ENCODE peak calls at places on chromosome 16, in eight cellular contexts. Q is CD8-positive, alpha-beta T cell; T is heart right ventricle; B is tibial nerve; Y is ovary; A is A549; W is uterus; V is K562. Z is an unnamed sample.

GRCh38 chr16:89400740-89401139 is 89.6 kb downstream of the ANKRD11 start:
- DNase-seq in B (no peak), Y (no peak), A (no peak), W (no peak), T (no peak), Q (no peak), V (no peak), Z (no peak)

GRCh38 chr16:87436225-87437172 is 44.4 kb downstream of the MAP1LC3B start:
- DNase-seq in Q (no peak), T (no peak), Y (peak; percentile 72), V (no peak), W (no peak), A (no peak), B (no peak), Z (no peak)

GRCh38 chr16:67394271-67395104 is 1.2 kb upstream of the TPPP3 start:
- DNase-seq in Y (peak; percentile 51), A (no peak), B (no peak), T (no peak), V (no peak), W (no peak), Q (no peak), Z (peak; percentile 21)

GRCh38 chr16:67884-68789 is 4.3 kb downstream of the RHBDF1 start:
- DNase-seq in V (no peak), Y (no peak), Q (no peak), W (no peak), B (peak; percentile 35), A (no peak), T (no peak), Z (no peak)

GRCh38 chr16:67928561-67929364 is 2.9 kb downstream of the CTRL start:
- DNase-seq in V (peak; percentile 79), T (peak; percentile 67), W (peak; percentile 59), Y (peak; percentile 75), B (peak; percentile 81), Q (peak; percentile 76), A (peak; percentile 91), Z (peak; percentile 85)

GRCh38 chr16:50442221-50442620 is 73.4 kb upstream of the BRD7 start:
- DNase-seq in Q (no peak), W (no peak), T (no peak), B (no peak), V (no peak), Y (no peak), A (no peak), Z (no peak)

GRCh38 chr16:90057738-90058173 is 19.4 kb downstream of the PRDM7 start:
- DNase-seq in W (no peak), B (no peak), Q (no peak), A (no peak), Y (no peak), V (peak; percentile 52), T (no peak), Z (no peak)

GRCh38 chr16:16972831-16973230 is 497.9 kb downstream of the XYLT1 start:
- DNase-seq in V (no peak), T (no peak), Y (no peak), B (no peak), A (no peak), Q (no peak), W (no peak), Z (peak; percentile 8)

GRCh38 chr16:57372372-57373116 is at the start of gene CX3CL1:
- DNase-seq in B (peak; percentile 14), A (no peak), T (peak; percentile 83), V (no peak), Y (peak; percentile 46), Q (no peak), W (peak; percentile 68), Z (peak; percentile 87)

DNA sequence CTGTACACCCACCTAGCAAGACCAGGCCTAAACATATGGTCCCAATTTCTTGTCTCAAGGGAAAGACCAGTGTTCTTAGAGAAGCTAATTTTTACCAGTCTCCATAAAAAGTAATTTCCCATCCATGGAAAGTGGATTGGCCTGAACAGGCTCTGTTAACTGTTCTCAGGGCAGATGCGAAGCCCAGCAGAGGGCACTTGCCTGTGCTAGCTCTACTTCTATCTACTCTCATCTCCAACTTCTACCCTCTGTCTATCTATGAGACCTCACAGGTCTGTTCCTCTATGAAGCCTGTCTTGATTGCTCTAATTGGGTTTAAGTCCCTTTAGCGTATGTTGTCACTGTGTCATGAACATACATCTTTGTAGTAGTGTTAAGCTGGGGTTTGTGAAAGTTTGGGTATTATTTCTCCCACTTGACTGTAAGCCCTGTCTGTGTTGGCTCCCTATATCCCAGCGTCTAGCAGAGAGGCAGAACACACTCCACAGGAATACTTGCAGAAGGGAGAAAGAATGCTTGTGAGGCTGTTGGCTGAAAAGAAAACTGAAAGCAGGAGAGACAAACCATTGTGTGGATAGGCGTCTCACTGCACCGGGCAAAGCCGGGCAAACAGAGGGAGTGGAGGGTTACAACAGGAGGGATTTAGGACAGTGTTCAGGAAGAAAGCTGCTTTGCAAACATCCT is 167.2 kb upstream of the MAF start:
- DNase-seq in V (no peak), Y (peak; percentile 41), A (no peak), Q (no peak), W (peak; percentile 45), B (peak; percentile 9), T (no peak), Z (peak; percentile 11)
- TF ChIP-seq CTCF in V (peak; percentile 64), Y (no peak), A (peak; percentile 25), Q (no peak), W (no peak), B (no peak), T (peak; percentile 43), Z (no peak)

GRCh38 chr16:35152067-35152627 is 1692.7 kb downstream of the TP53TG3F start:
- DNase-seq in W (no peak), Q (no peak), V (no peak), A (no peak), T (no peak), Y (no peak), B (no peak), Z (no peak)
- H3K9me3 ChIP-seq in W (no peaks in the 10 kb centered on the region), Q (no peaks in the 10 kb centered on the region), V (no peaks in the 10 kb centered on the region), A (no peaks in the 10 kb centered on the region), T (peaks cover 3% of the 10 kb centered on the region), Y (no peaks in the 10 kb centered on the region), B (peaks cover 3% of the 10 kb centered on the region), Z (no peaks in the 10 kb centered on the region)

GRCh38 chr16:77221482-77221881 is 22.3 kb downstream of the SYCE1L start:
- DNase-seq in T (no peak), B (no peak), A (no peak), Y (no peak), Q (no peak), W (no peak), V (no peak), Z (no peak)

GRCh38 chr16:77220427-77220826 is 21.2 kb downstream of the SYCE1L start:
- DNase-seq in V (no peak), B (no peak), Q (no peak), Y (no peak), A (no peak), W (no peak), T (no peak), Z (no peak)

GRCh38 chr16:77219437-77219836 is 20.2 kb downstream of the SYCE1L start:
- DNase-seq in T (no peak), B (no peak), W (no peak), V (no peak), Y (no peak), Q (no peak), A (peak; percentile 61), Z (no peak)

GRCh38 chr16:77225182-77225581 is 26.0 kb downstream of the SYCE1L start:
- DNase-seq in B (no peak), Q (no peak), Y (no peak), A (no peak), T (no peak), V (no peak), W (no peak), Z (no peak)

DNA sequence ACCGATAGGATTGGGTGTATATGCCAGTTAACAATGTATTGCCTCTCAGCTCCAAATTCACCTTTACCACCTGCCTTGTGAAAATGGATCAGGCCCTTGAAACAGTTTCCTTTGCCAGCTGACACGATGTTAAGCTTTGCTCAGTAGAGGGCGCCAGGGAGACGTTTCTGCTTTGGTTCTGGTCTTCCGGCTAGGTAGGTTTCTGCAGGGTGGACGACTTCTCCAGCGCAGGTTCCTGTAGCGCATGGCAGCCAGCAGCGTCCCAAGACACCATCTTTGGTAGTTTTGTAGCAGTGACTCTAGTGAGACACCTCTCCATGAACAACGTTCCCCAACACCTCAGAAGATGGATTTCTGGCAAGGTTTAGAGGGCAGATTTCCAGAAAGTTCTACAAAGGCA is 24.0 kb downstream of the SYCE1L start:
- DNase-seq in B (no peak), V (peak; percentile 51), Y (no peak), A (no peak), Q (no peak), T (no peak), W (no peak), Z (no peak)
- TF ChIP-seq CTCF in B (no peak), V (peak; percentile 51), Y (no peak), A (peak; percentile 24), Q (peak; percentile 44), T (peak; percentile 18), W (no peak), Z (no peak)

GRCh38 chr16:2087426-2088191 is 39.8 kb downstream of the TSC2 start:
- DNase-seq in Y (no peak), A (no peak), V (no peak), W (no peak), Q (no peak), B (no peak), T (no peak), Z (no peak)
- H3K9me3 ChIP-seq in Y (no peaks in the 10 kb centered on the region), A (no peaks in the 10 kb centered on the region), V (no peaks in the 10 kb centered on the region), W (no peaks in the 10 kb centered on the region), Q (no peaks in the 10 kb centered on the region), B (no peaks in the 10 kb centered on the region), T (no peaks in the 10 kb centered on the region), Z (no peaks in the 10 kb centered on the region)

GRCh38 chr16:55503726-55504553 is 4.9 kb upstream of the LPCAT2 start:
- DNase-seq in W (no peak), Y (no peak), B (no peak), T (no peak), A (no peak), V (no peak), Q (no peak), Z (no peak)

GRCh38 chr16:55502801-55503366 is 6.0 kb upstream of the LPCAT2 start:
- DNase-seq in B (peak; percentile 97), V (no peak), Q (no peak), Y (peak; percentile 98), T (peak; percentile 90), W (peak; percentile 97), A (no peak), Z (peak; percentile 96)

GRCh38 chr16:55499951-55500350 is 8.9 kb upstream of the LPCAT2 start:
- DNase-seq in Q (no peak), T (no peak), A (no peak), V (no peak), B (peak; percentile 8), Y (no peak), W (no peak), Z (no peak)

GRCh38 chr16:55499281-55499680 is 9.6 kb upstream of the LPCAT2 start:
- DNase-seq in V (no peak), B (peak; percentile 4), T (no peak), Y (no peak), A (no peak), W (no peak), Q (no peak), Z (no peak)

GRCh38 chr16:55501549-55502322 is 7.1 kb upstream of the LPCAT2 start:
- DNase-seq in V (peak; percentile 45), W (no peak), B (peak; percentile 4), T (no peak), Y (no peak), Q (no peak), A (no peak), Z (no peak)
- TF ChIP-seq CTCF in V (peak; percentile 44), W (no peak), B (no peak), T (peak; percentile 29), Y (no peak), Q (no peak), A (no peak), Z (no peak)

Z was measured in body of pancreas.